ENCODE peak calls at places on chromosome 17, in four cellular contexts. L is A673, T is hepatocyte, S is mesendoderm. K is an unnamed sample. For H3K36me3, the result is how much of the 10 kb centered on the place peaks cover.

GRCh38 chr17:38706625-38707298 is 1.7 kb downstream of the MLLT6 start:
- DNase-seq in S (no peak), L (no peak), T (peak), K (no peak)

GRCh38 chr17:50922107-50922506 is 56.0 kb upstream of the TOB1 start:
- DNase-seq in L (no peak), S (no peak), T (no peak), K (no peak)

GRCh38 chr17:60748232-60748631 is 70.6 kb downstream of the BCAS3 start:
- DNase-seq in L (no peak), S (no peak), T (no peak), K (no peak)

GRCh38 chr17:11899494-11899893 is 97.8 kb downstream of the ZNF18 start:
- DNase-seq in L (peak), T (no peak), S (peak), K (no peak)

GRCh38 chr17:20114466-20114865 is 105.3 kb downstream of the SPECC1 start:
- DNase-seq in S (no peak), L (peak), T (no peak), K (no peak)

GRCh38 chr17:34241062-34241461 is 14.0 kb upstream of the CCL2 start:
- DNase-seq in T (no peak), S (no peak), L (no peak), K (no peak)

GRCh38 chr17:43578699-43579569 is 32.8 kb upstream of the ETV4 start:
- DNase-seq in L (no peak), T (peak), S (no peak), K (no peak)

GRCh38 chr17:4607773-4608187 is 23.5 kb downstream of the SMTNL2 start:
- DNase-seq in L (peak), T (peak), S (no peak), K (no peak)

GRCh38 chr17:50634915-50635719 is 436 bp downstream of the ABCC3 start:
- DNase-seq in L (no peak), T (no peak), S (no peak), K (no peak)

GRCh38 chr17:27616414-27616813 is 14.6 kb upstream of the LGALS9 start:
- DNase-seq in S (no peak), T (no peak), L (no peak), K (no peak)

GRCh38 chr17:41536741-41537613 is 8.9 kb upstream of the KRT19 start:
- DNase-seq in S (no peak), L (no peak), T (no peak), K (no peak)

GRCh38 chr17:78617371-78618061 is 40.3 kb upstream of the DNAH17 start:
- DNase-seq in S (no peak), L (no peak), T (no peak), K (no peak)

GRCh38 chr17:40355123-40355803 is 9.3 kb downstream of the GJD3 start:
- DNase-seq in L (peak), T (peak), S (peak), K (no peak)

GRCh38 chr17:32006957-32007462 is at the start of gene LRRC37B:
- DNase-seq in S (peak), L (peak), T (peak), K (peak)

GRCh38 chr17:59332890-59333377 is 1.5 kb downstream of the YPEL2 start:
- DNase-seq in S (no peak), T (peak), L (no peak), K (no peak)

GRCh38 chr17:29546085-29546484 is 20.8 kb downstream of the ABHD15 start:
- DNase-seq in L (no peak), T (peak), S (no peak), K (no peak)

GRCh38 chr17:65366102-65366844 is 195.2 kb downstream of the AXIN2 start:
- DNase-seq in S (no peak), L (peak), T (no peak), K (no peak)

GRCh38 chr17:65820306-65820705 is 258.9 kb upstream of the AXIN2 start:
- DNase-seq in T (no peak), L (no peak), S (no peak), K (no peak)

GRCh38 chr17:14741516-14741915 is 440.6 kb downstream of the HS3ST3B1 start:
- DNase-seq in T (no peak), S (no peak), L (no peak), K (no peak)

GRCh38 chr17:75643033-75644017 is 10.1 kb downstream of the SMIM5 start:
- DNase-seq in T (no peak), L (no peak), S (peak), K (no peak)

GRCh38 chr17:47946929-47947397 is 5.6 kb downstream of the PNPO start:
- DNase-seq in T (peak), S (peak), L (peak), K (no peak)

DNA sequence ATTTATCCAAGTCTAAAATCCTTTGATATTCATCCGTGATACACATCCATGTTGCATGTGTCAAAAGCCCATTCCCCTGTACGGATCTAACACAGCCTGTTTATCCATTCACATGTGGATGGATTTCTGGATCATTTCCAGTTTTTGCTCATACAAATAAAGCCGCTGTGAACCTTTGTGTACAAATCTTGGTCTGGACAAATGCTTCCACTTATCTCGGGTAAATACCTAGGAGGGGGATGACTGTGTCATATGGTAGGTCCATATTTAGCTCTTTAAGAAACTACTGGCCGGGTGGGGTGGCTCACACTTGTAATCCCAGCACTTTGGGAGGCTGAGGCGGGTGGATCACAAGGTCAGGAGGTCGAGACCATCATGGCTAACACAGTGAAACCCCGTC is 6.3 kb upstream of the TBCD start:
- DNase-seq in S (no peak), T (no peak), L (no peak), K (no peak)
- H3K36me3 ChIP-seq in S (under half), T (under half), L (under half), K (under half)

DNA sequence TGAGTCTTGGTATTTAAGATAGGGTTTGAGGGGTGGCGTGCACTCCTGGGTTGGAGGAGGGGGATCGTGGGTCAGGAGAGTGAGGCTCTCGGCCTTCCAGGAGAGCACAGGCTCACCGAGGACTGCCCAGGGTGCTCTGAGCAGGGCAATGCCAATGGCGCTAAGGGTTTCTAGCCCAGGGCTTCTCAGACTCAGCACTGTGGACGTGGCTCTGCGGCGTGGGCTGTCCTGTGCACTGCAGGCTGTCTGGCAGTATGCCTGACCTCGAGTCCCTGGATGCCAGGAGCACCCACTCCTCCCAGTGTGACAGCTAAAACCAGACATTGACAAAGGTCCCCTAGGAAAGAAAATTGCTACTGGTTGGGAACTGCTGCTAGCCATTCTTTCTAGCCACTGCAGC is 37.2 kb upstream of the ENDOV start:
- DNase-seq in L (no peak), S (no peak), T (no peak), K (no peak)
- H3K36me3 ChIP-seq in L (half or more), S (under half), T (under half), K (under half)

GRCh38 chr17:64070213-64070612 is 49.8 kb upstream of the ICAM2 start:
- DNase-seq in S (no peak), T (no peak), L (no peak), K (no peak)
- H3K36me3 ChIP-seq in S (under half), T (under half), L (under half), K (under half)

GRCh38 chr17:49597438-49597837 is 21.8 kb downstream of the NXPH3 start:
- DNase-seq in L (no peak), T (no peak), S (no peak), K (no peak)
- H3K36me3 ChIP-seq in L (under half), T (under half), S (under half), K (under half)

GRCh38 chr17:74194682-74195081 is 8.8 kb upstream of the RPL38 start:
- DNase-seq in S (no peak), L (no peak), T (no peak), K (no peak)
- H3K36me3 ChIP-seq in S (under half), L (under half), T (under half), K (under half)

GRCh38 chr17:77487677-77488530 is 347.1 kb downstream of the SEC14L1 start:
- DNase-seq in L (no peak), T (no peak), S (no peak), K (no peak)

GRCh38 chr17:77489898-77490265 is 349.1 kb downstream of the SEC14L1 start:
- DNase-seq in T (no peak), S (no peak), L (no peak), K (no peak)

GRCh38 chr17:77489239-77489897 is 348.6 kb downstream of the SEC14L1 start:
- DNase-seq in S (no peak), T (no peak), L (no peak), K (no peak)

GRCh38 chr17:77487211-77487629 is 346.5 kb downstream of the SEC14L1 start:
- DNase-seq in T (no peak), L (no peak), S (no peak), K (no peak)

DNA sequence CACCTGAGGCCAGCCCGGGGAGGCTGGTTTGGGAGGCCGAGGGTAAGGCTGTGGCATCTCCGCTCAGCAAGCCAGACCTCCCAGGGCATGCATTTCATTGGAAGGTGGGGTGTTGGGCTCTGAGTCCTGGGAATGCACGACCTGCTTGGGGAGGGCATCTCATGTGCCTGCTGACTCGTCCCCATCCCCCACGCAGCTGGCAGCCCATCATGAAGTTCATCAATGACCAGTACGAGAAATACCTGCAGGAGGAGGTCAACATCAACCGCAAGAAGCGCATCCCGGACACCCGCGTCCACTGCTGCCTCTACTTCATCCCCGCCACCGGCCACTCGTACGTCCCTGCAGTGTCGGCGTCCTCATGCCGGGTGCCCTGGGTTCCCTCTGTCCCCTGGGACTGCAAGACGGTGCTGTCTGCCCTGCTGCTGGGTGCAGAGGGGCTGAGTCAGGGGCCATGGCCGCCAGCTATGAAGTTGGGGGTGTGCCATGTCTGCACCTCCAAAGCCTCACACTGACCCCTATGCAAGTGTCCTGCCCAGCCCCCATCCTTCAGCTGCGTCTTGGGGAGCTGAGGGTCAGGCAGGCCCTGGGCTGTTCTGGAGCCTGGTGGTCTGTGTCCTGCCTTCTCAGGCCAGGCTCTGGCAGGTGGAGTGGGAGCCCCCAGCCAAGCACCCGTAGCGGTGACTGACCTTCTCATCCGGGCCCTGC is 347.9 kb downstream of the SEC14L1 start:
- DNase-seq in T (no peak), S (no peak), L (no peak), K (no peak)
- H3K36me3 ChIP-seq in T (under half), S (under half), L (under half), K (under half)

DNA sequence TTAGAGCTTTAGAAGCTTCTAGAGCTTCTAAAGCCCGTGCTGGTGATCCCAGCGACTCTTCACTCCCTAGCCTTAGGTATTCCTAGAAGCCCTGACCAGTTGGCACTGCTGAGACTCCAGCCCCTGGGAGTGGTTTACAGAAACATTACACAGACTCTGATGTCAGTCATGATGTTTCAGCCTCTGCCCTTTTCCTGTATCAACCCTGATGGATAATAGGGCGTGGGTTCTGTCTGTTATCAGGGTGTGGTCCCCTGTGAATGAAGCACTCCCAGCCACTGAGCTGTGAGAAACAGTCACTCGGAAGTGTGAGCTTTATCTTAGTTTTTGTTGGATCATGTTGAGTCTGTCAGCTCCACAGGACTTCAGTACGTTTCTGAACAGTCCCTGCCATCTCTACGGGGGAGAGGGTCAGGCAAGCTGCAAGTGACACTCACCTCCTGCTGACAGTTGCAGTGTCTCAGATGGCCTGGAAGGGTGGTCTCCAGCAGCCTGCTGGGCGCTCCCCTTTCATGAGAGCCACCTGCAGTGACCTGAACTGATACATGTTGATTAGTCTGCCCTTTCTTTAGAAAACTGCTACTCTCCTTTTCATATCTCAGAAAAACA is 12.8 kb downstream of the GOSR2 start:
- DNase-seq in T (peak), S (peak), L (no peak), K (no peak)
- H3K36me3 ChIP-seq in T (under half), S (under half), L (under half), K (under half)

DNA sequence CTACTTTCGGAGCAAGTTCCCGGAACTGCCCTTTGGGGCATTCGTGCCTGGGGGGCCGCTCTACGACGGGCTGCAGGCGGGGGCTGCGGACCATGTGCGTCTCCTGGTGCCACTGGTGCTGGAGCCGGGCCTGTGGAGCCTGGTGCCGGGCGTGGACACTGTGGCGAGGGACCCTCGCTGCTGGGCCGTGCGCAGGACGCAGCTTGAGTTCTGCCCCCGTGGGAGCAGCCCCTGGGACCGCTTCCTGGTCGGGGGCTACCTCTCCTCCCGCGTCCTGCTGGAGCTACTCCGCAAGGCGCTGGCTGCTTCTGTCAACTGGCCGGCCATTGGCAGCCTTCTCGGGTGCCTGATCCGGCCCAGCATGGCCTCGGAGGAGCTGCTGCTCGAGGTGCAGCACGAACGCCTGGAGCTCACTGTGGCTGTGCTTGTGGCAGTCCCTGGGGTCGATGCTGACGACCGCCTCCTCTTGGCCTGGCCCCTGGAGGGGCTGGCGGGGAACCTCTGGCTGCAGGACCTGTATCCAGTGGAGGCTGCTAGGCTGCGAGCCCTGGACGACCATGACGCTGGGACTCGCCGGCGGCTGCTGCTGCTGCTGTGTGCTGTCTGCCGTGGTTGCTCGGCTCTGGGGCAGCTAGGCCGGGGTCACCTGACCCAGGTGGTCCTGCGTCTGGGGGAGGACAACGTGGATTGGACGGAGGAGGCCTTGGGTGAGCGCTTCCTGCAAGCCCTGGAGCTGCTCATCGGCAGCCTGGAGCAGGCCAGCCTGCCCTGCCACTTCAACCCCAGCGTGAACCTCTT is 3.6 kb downstream of the MIEF2 start:
- DNase-seq in L (no peak), T (no peak), S (no peak), K (no peak)
- H3K36me3 ChIP-seq in L (under half), T (under half), S (under half), K (under half)

DNA sequence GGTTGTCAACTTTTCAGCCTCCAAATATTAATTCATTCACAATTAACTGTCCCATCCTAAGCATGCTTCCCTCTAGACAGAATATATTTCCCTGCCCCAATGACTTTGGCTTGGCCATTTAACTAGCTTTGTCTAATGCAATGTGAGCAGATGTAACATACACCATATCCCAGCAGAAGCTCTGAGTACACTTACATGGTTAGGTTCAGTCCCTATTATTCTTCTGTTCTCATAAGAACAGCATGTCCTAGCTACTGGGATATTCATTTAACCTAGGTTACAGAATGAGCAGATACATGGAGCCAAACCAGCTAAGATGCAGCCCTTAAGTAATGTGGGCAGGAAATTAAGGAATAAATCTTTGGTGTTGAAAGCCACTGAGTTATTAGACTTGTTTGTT is 31.8 kb downstream of the MED13 start:
- DNase-seq in T (no peak), L (no peak), S (no peak), K (no peak)
- H3K36me3 ChIP-seq in T (under half), L (half or more), S (under half), K (under half)

K was measured in iPS DF 6.9.